ENCODE peak calls at places on chromosomes 5 and 9, in five cellular contexts. V, G, Q, T and X are unnamed samples. For H3K9me3, the result is how much of the 10 kb centered on the place peaks cover.

GRCh38 chr5:1063661-1064382 is 48.0 kb downstream of the SLC12A7 start:
- DNase-seq in V (no peak), G (no peak), Q (peak), T (peak), X (no peak)

GRCh38 chr9:129036923-129037766 is 719 bp downstream of the MIGA2 start:
- DNase-seq in V (no peak), G (no peak), Q (no peak), T (no peak), X (no peak)

GRCh38 chr5:149367249-149367971 is 9.6 kb downstream of the PCYOX1L start:
- DNase-seq in V (peak), G (peak), Q (no peak), T (no peak), X (peak)

GRCh38 chr5:39986614-39987013 is 561.8 kb upstream of the DAB2 start:
- DNase-seq in V (no peak), G (no peak), Q (no peak), T (no peak), X (no peak)

GRCh38 chr9:120477534-120478001 is 102.4 kb downstream of the CDK5RAP2 start:
- DNase-seq in V (no peak), G (no peak), Q (peak), T (peak), X (no peak)

GRCh38 chr9:134909511-134910105 is 8.1 kb downstream of the FCN1 start:
- DNase-seq in V (no peak), G (no peak), Q (no peak), T (peak), X (no peak)

GRCh38 chr5:39902626-39903025 is 477.8 kb upstream of the DAB2 start:
- DNase-seq in V (no peak), G (no peak), Q (no peak), T (no peak), X (no peak)

GRCh38 chr9:121242955-121243346 is 25.0 kb upstream of the GSN start:
- DNase-seq in V (no peak), G (no peak), Q (no peak), T (no peak), X (no peak)

GRCh38 chr5:90037646-90038045 is 371.9 kb downstream of the CETN3 start:
- DNase-seq in V (no peak), G (no peak), Q (no peak), T (no peak), X (no peak)

GRCh38 chr5:78050888-78051287 is 243.6 kb downstream of the AP3B1 start:
- DNase-seq in V (no peak), G (no peak), Q (no peak), T (no peak), X (no peak)

GRCh38 chr9:95080961-95081658 is 236.4 kb downstream of the FANCC start:
- DNase-seq in V (no peak), G (no peak), Q (no peak), T (no peak), X (no peak)

GRCh38 chr9:105346273-105346672 is 101.6 kb upstream of the FSD1L start:
- DNase-seq in V (no peak), G (no peak), Q (no peak), T (no peak), X (no peak)

GRCh38 chr9:76516350-76516749 is 57.4 kb downstream of the GCNT1 start:
- DNase-seq in V (no peak), G (no peak), Q (no peak), T (no peak), X (no peak)

GRCh38 chr5:169602535-169602934 is 19.0 kb downstream of the SPDL1 start:
- DNase-seq in V (no peak), G (no peak), Q (no peak), T (no peak), X (no peak)

GRCh38 chr9:4362281-4362680 is 62.4 kb upstream of the GLIS3 start:
- DNase-seq in V (no peak), G (no peak), Q (no peak), T (no peak), X (no peak)

GRCh38 chr9:13588151-13589043 is 308.9 kb upstream of the MPDZ start:
- DNase-seq in V (no peak), G (no peak), Q (no peak), T (no peak), X (no peak)

GRCh38 chr5:53694520-53695022 is 134.1 kb downstream of the NDUFS4 start:
- DNase-seq in V (no peak), G (no peak), Q (no peak), T (no peak), X (no peak)

GRCh38 chr5:27093296-27093695 is 54.9 kb upstream of the CDH9 start:
- DNase-seq in V (no peak), G (no peak), Q (no peak), T (no peak), X (no peak)

GRCh38 chr9:137734181-137734580 is 115.4 kb downstream of the EHMT1 start:
- DNase-seq in V (no peak), G (no peak), Q (no peak), T (no peak), X (no peak)
- H3K9me3 ChIP-seq in V (under half), G (under half), Q (under half), T (under half), X (under half)

GRCh38 chr5:4540375-4541173 is 599.6 kb upstream of the ADAMTS16 start:
- DNase-seq in V (no peak), G (no peak), Q (no peak), T (no peak), X (no peak)
- H3K9me3 ChIP-seq in V (under half), G (under half), Q (under half), T (under half), X (under half)

DNA sequence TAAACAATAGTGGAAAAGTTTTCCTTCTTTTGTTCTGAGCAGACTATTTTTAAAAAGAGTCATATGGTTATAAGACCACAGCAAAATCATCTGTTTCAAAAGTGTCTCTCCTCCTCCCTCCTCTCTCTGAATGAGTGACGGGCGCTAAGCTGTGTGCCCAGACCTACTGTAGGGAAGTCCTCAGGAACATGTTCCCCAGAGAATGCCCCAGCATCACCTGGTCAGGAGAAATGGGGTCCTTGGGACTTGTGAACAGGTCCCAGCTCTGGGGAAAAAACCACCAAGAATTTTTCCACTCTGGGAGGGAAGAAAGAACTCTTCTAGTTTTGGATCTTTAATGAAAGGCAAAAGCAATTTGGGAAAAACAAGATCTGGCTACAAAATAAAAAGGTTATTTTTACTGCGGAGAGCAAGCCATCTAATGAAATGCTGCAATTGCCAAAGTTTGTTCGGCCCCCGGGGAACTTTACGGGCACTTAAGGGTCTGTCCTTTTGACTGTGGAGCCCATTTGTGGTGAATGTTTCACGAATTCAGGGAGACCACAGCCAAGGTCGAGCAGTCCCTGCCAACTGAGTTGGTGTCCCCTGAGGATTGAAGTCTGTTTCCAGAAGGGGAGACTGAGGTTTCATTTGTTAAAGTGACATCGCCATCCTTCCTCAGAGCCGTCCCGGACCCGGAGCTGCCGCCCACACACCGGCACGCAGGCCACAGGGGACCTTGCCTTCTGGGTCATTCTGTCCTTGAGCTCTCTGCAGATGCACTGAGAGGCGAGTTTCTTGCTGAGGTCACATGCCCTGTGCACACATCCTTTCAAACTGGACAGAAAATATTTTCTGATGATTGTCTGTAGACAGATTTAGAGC is 25.8 kb downstream of the BOD1 start:
- DNase-seq in V (no peak), G (no peak), Q (peak), T (no peak), X (no peak)
- H3K9me3 ChIP-seq in V (half or more), G (under half), Q (under half), T (under half), X (under half)

GRCh38 chr5:180287404-180287803 is 4.5 kb downstream of the MAPK9 start:
- DNase-seq in V (no peak), G (no peak), Q (no peak), T (no peak), X (no peak)

GRCh38 chr5:180282281-180282680 is 9.6 kb downstream of the MAPK9 start:
- DNase-seq in V (no peak), G (no peak), Q (no peak), T (no peak), X (no peak)

GRCh38 chr5:180284161-180284560 is 7.7 kb downstream of the MAPK9 start:
- DNase-seq in V (no peak), G (no peak), Q (no peak), T (no peak), X (no peak)

GRCh38 chr5:180283026-180283615 is 8.8 kb downstream of the MAPK9 start:
- DNase-seq in V (no peak), G (no peak), Q (no peak), T (no peak), X (no peak)

GRCh38 chr5:180281706-180282105 is 10.2 kb downstream of the MAPK9 start:
- DNase-seq in V (no peak), G (no peak), Q (no peak), T (no peak), X (no peak)
- H3K9me3 ChIP-seq in V (under half), G (under half), Q (under half), T (under half), X (under half)

GRCh38 chr5:178986326-178986960 is 8.7 kb downstream of the GRM6 start:
- DNase-seq in V (no peak), G (no peak), Q (no peak), T (no peak), X (no peak)

GRCh38 chr5:178982941-178983340 is 12.2 kb downstream of the GRM6 start:
- DNase-seq in V (no peak), G (no peak), Q (no peak), T (no peak), X (no peak)

GRCh38 chr5:178983728-178984127 is 11.4 kb downstream of the GRM6 start:
- DNase-seq in V (no peak), G (no peak), Q (no peak), T (no peak), X (no peak)

GRCh38 chr5:178984145-178985072 is 10.7 kb downstream of the GRM6 start:
- DNase-seq in V (no peak), G (no peak), Q (no peak), T (no peak), X (no peak)

GRCh38 chr5:178981381-178981780 is 13.7 kb downstream of the GRM6 start:
- DNase-seq in V (no peak), G (no peak), Q (no peak), T (no peak), X (no peak)
- H3K9me3 ChIP-seq in V (under half), G (half or more), Q (half or more), T (under half), X (under half)

GRCh38 chr5:35857606-35858205 is 1.0 kb downstream of the IL7R start:
- DNase-seq in V (no peak), G (no peak), Q (no peak), T (no peak), X (no peak)
- H3K9me3 ChIP-seq in V (under half), G (under half), Q (under half), T (under half), X (under half)

GRCh38 chr5:166123698-166124097 is 2167.7 kb upstream of the WWC1 start:
- DNase-seq in V (no peak), G (no peak), Q (no peak), T (no peak), X (no peak)
- H3K9me3 ChIP-seq in V (under half), G (under half), Q (under half), T (under half), X (under half)

GRCh38 chr5:3234566-3234965 is 361.1 kb upstream of the IRX1 start:
- DNase-seq in V (no peak), G (no peak), Q (no peak), T (no peak), X (no peak)
- H3K9me3 ChIP-seq in V (under half), G (under half), Q (under half), T (under half), X (under half)